ENCODE peak calls at places on chromosome 2, in five cellular contexts. X is GM12878, M is H1, D is HepG2, Q is K562. O is an unnamed sample.

GRCh38 chr2:143469323-143469722 is 340.1 kb downstream of the ARHGAP15 start:
- DNase-seq in X (no peak), D (no peak), Q (no peak), M (no peak), O (no peak)

GRCh38 chr2:234427081-234428058 is 69.5 kb downstream of the ARL4C start:
- DNase-seq in X (no peak), Q (no peak), D (no peak), M (peak; percentile 51), O (no peak)

GRCh38 chr2:203835867-203836800 is 31.4 kb upstream of the CTLA4 start:
- DNase-seq in Q (no peak), X (no peak), M (no peak), D (no peak), O (no peak)

GRCh38 chr2:105403785-105404698 is 5.2 kb upstream of the FHL2 start:
- DNase-seq in D (no peak), X (no peak), M (no peak), Q (peak; percentile 47), O (peak; percentile 36)

GRCh38 chr2:121284424-121285076 is 452 bp downstream of the TFCP2L1 start:
- DNase-seq in D (no peak), M (peak; percentile 79), X (no peak), Q (peak; percentile 47), O (peak; percentile 18)

GRCh38 chr2:142175917-142176316 is 45.1 kb upstream of the LRP1B start:
- DNase-seq in X (no peak), Q (no peak), D (no peak), M (no peak), O (no peak)

GRCh38 chr2:241629762-241630435 is 7.1 kb downstream of the THAP4 start:
- DNase-seq in M (no peak), Q (no peak), D (no peak), X (no peak), O (no peak)

GRCh38 chr2:201191132-201191875 is 8.4 kb downstream of the CASP10 start:
- DNase-seq in D (peak; percentile 46), M (no peak), Q (no peak), X (peak; percentile 32), O (no peak)

GRCh38 chr2:218991674-218992168 is 1.5 kb downstream of the CRYBA2 start:
- DNase-seq in M (no peak), Q (peak; percentile 49), D (no peak), X (no peak), O (no peak)

GRCh38 chr2:234550511-234551107 is 53.7 kb upstream of the ARL4C start:
- DNase-seq in M (peak; percentile 69), Q (peak; percentile 59), D (peak; percentile 73), X (peak; percentile 13), O (peak; percentile 63)

DNA sequence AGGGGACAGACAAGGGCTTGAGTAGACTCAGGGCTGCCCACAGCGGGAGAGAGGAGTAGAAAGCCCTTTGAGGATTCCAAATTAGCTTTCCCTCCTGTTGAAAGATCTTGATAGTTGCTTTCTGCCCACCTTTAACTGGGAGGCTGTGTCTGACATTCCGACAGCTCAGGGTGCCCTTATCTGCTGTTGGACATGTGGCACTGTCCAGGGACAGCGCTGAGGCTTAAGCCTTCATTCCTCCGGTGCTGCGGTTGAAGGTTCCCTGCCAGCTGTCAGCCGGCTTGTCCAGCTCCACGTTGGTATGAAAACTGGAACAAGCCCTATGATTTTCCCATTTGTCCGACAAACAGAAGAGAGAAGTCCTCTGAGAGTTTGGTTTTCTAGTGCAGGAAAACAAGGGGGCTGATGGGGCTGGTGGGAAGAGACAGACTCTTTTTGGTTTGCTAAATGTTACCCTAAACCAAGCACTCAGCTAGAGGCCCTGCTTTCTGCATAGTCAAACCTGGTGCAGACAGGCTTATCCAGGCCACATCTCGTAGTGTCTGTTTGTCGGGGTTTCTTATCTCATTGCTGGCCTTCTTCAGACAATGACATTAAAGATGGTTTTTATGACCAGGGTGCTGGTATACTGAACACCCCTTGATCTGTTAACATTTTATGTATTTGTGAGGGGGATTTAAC is 24.5 kb downstream of the GREB1 start:
- DNase-seq in Q (no peak), X (no peak), D (no peak), M (no peak), O (no peak)
- TF ChIP-seq CHD2 in Q (no peak), X (no peak), D (no peak), M (no peak), O (no peak)

DNA sequence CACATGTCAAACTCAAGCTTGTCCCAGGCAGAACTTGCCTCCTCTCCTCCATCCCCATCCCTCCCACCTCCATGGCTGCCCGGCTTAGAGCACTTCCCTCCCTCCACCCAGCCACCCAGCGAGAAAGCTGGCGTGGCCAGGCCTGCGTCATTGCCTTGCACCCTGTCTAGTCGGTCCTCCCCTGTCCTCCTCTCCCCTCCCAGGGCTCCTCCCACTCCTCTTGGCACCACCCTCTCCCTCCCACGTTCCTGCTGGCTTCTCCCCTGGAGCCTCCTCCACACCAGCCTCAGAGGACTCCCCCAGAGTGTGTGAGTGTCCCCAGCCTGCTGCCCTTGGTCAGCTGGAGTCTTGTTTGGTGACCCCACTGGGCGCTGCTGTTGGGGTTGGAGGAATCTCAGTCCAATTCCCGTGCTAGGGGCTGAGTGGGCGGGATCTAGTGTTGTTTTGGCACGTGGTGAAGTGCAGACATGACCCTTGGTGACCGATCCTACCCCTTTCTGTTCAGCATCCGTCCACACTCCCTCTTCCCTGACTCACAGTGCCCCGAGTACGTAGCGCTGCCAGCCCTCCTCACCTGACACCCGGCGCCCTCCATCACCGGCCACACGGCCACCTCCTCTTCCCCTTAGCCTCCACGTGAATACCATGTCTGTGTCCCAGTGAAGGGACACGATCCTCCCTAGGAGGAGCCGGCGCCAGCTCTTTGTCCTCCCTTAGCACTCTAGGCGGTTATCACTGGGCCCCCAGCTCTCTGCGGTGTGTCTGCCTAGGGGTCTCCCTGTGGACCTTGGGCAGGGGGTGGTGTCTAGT is 41.4 kb downstream of the ATP6V1C2 start:
- DNase-seq in M (no peak), D (no peak), X (no peak), Q (peak; percentile 80), O (no peak)
- TF ChIP-seq CHD2 in M (no peak), D (no peak), X (no peak), Q (no peak), O (no peak)

GRCh38 chr2:176471949-176472348 is 202.7 kb downstream of the MTX2 start:
- DNase-seq in D (no peak), Q (no peak), M (no peak), X (no peak), O (no peak)

GRCh38 chr2:176470713-176471112 is 201.5 kb downstream of the MTX2 start:
- DNase-seq in X (no peak), M (no peak), D (no peak), Q (no peak), O (no peak)

GRCh38 chr2:176473851-176474250 is 204.6 kb downstream of the MTX2 start:
- DNase-seq in Q (no peak), D (no peak), X (no peak), M (no peak), O (no peak)

GRCh38 chr2:176468471-176468870 is 199.2 kb downstream of the MTX2 start:
- DNase-seq in Q (no peak), X (no peak), D (no peak), M (no peak), O (no peak)

DNA sequence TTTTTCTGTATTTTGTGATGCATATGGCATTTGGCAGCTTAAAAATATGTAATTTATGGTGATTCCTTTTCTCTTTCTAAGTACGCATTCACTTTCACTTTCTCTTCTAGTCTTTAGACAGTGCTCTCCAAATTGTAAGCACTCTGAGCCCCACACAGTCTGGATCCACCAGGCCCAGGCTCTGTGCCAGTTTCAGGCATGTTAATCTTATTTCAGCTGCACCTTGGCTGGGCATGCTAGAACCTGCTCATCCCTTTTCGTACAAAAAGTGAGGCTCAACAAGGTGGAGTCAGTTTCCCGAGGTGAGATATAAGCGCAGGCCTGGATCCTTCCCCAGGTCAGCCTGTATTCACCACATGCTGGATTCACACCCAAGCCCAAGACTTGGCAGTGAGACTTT is 203.9 kb downstream of the MTX2 start:
- DNase-seq in D (no peak), Q (no peak), X (no peak), M (no peak), O (no peak)
- TF ChIP-seq CHD2 in D (no peak), Q (no peak), X (no peak), M (no peak), O (no peak)

DNA sequence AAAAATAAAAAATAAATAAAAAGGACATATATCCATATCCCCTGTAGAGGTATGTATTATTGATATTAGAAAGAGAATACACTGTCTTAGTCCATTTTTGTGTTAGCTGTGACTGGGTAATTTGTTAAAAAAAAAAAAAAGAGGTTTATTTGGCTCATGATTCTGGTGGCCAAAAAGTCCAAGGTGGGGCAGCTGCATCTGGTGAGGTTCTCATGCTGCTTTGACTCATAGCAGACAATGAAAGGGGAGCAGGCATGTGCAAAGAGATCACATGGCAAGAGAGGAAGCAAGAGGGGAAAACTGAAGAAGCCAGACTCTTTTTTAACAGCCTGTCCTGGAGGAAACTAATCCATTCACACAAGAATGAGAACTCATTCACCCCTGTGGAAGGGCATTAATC is 101.6 kb upstream of the MAP4K3 start:
- DNase-seq in X (no peak), D (no peak), M (no peak), Q (no peak), O (no peak)
- TF ChIP-seq CHD2 in X (no peak), D (no peak), M (no peak), Q (no peak), O (no peak)

O was measured in A549.